ENCODE peak calls at places on chromosomes 4 and X, in ten cellular contexts. Z is A549; O is hepatocyte; G is lower leg skin; L is HL-60; R is HCT116; E is fibroblast of villous mesenchyme; A is CD8-positive, alpha-beta T cell; Y is fibroblast of lung; I is OCI-LY7. N is an unnamed sample.

GRCh38 chrX:138858438-138858837 is 146.9 kb upstream of the FGF13 start:
- DNase-seq in Z (no peak), E (peak), Y (peak), A (no peak), R (no peak), O (no peak), G (no peak), I (no peak), L (no peak), N (peak)

GRCh38 chrX:137118136-137118535 is 84.3 kb upstream of the GPR101 start:
- DNase-seq in Y (no peak), R (no peak), O (no peak), E (no peak), Z (no peak), I (no peak), L (no peak), G (no peak), A (no peak), N (no peak)

GRCh38 chrX:47529548-47529947 is 31.5 kb upstream of the ARAF start:
- DNase-seq in A (no peak), O (no peak), E (no peak), L (no peak), Y (no peak), I (no peak), Z (no peak), G (no peak), R (no peak), N (no peak)

GRCh38 chr4:168304744-168305459 is 13.7 kb downstream of the DDX60 start:
- DNase-seq in I (no peak), A (no peak), E (peak), Y (peak), O (no peak), R (no peak), L (no peak), Z (peak), G (no peak), N (peak)

GRCh38 chr4:77538574-77539157 is 67.0 kb upstream of the CXCL13 start:
- DNase-seq in E (peak), A (no peak), Y (peak), L (no peak), R (peak), I (no peak), G (no peak), O (peak), Z (peak), N (peak)

GRCh38 chr4:14667624-14668295 is 334.5 kb upstream of the CPEB2 start:
- DNase-seq in Z (no peak), L (no peak), Y (peak), I (no peak), R (no peak), A (no peak), O (peak), E (no peak), G (no peak), N (peak)

GRCh38 chr4:68324509-68325262 is 25.2 kb downstream of the YTHDC1 start:
- DNase-seq in Z (no peak), R (no peak), G (no peak), E (no peak), L (no peak), O (no peak), Y (no peak), A (no peak), I (no peak), N (no peak)

GRCh38 chr4:97300561-97300960 is 842.7 kb downstream of the STPG2 start:
- DNase-seq in Y (no peak), R (no peak), O (no peak), G (no peak), E (no peak), L (no peak), A (no peak), Z (no peak), I (no peak), N (no peak)

GRCh38 chrX:107823456-107823855 is 2.2 kb upstream of the MID2 start:
- DNase-seq in A (no peak), Z (no peak), G (no peak), L (no peak), O (no peak), R (no peak), E (peak), Y (peak), I (no peak), N (peak)

GRCh38 chr4:136725286-136726081 is 806.8 kb downstream of the PCDH18 start:
- DNase-seq in I (no peak), E (no peak), Y (peak), G (no peak), A (no peak), Z (no peak), O (no peak), R (no peak), L (no peak), N (peak)

GRCh38 chr4:21757281-21757680 is 191.3 kb downstream of the KCNIP4 start:
- DNase-seq in O (no peak), L (no peak), R (no peak), A (no peak), E (peak), Z (no peak), I (no peak), G (no peak), Y (no peak), N (no peak)

GRCh38 chr4:89267392-89267791 is 40.2 kb downstream of the GPRIN3 start:
- DNase-seq in E (no peak), Y (no peak), L (no peak), A (no peak), I (no peak), G (no peak), R (no peak), O (no peak), Z (no peak), N (no peak)

GRCh38 chrX:16436348-16437188 is 213.4 kb upstream of the S100G start:
- DNase-seq in Z (peak), A (peak), I (peak), O (peak), L (peak), R (peak), G (peak), E (peak), Y (peak), N (peak)

GRCh38 chr4:56976283-56976877 is 1.0 kb downstream of the NOA1 start:
- DNase-seq in Z (no peak), A (no peak), L (peak), I (peak), G (peak), O (no peak), E (peak), Y (no peak), R (no peak), N (no peak)

GRCh38 chr4:181777518-181777917 is 465.7 kb upstream of the TENM3 start:
- DNase-seq in I (no peak), G (no peak), E (no peak), Z (no peak), L (no peak), O (no peak), Y (no peak), A (no peak), R (no peak), N (no peak)

GRCh38 chr4:159290321-159291030 is 187.6 kb downstream of the RAPGEF2 start:
- DNase-seq in G (no peak), I (no peak), Z (no peak), R (no peak), A (no peak), L (no peak), O (no peak), Y (peak), E (peak), N (no peak)

GRCh38 chr4:20273793-20274192 is 22.1 kb downstream of the SLIT2 start:
- DNase-seq in G (no peak), O (no peak), Y (peak), L (no peak), Z (no peak), E (no peak), A (no peak), R (no peak), I (no peak), N (peak)

GRCh38 chrX:28133763-28134162 is 152.5 kb upstream of the DCAF8L1 start:
- DNase-seq in I (no peak), Y (no peak), A (no peak), G (no peak), L (no peak), R (no peak), Z (no peak), E (no peak), O (no peak), N (no peak)

GRCh38 chr4:10164877-10165283 is 48.3 kb upstream of the WDR1 start:
- DNase-seq in Y (peak), E (peak), O (peak), Z (peak), I (no peak), L (peak), A (no peak), G (no peak), R (peak), N (peak)

GRCh38 chr4:78059524-78059889 is 2.4 kb downstream of the FRAS1 start:
- DNase-seq in Y (peak), I (peak), G (no peak), E (peak), R (peak), L (peak), A (no peak), O (peak), Z (peak), N (peak)

GRCh38 chrX:134513091-134513490 is 53.1 kb downstream of the HPRT1 start:
- DNase-seq in E (no peak), I (no peak), L (no peak), O (no peak), G (no peak), A (no peak), Y (no peak), R (no peak), Z (no peak), N (peak)

GRCh38 chrX:23789386-23790146 is 6.6 kb downstream of the SAT1 start:
- DNase-seq in I (no peak), Y (no peak), E (no peak), R (no peak), L (peak), Z (no peak), G (no peak), O (no peak), A (no peak), N (no peak)

GRCh38 chrX:47632664-47633063 is 2.9 kb upstream of the CFP start:
- DNase-seq in R (no peak), A (no peak), G (no peak), Y (no peak), O (no peak), L (peak), Z (no peak), I (no peak), E (no peak), N (no peak)

GRCh38 chr4:139762715-139763114 is 97.1 kb downstream of the MGST2 start:
- DNase-seq in A (no peak), L (no peak), O (no peak), R (no peak), E (no peak), G (no peak), Z (no peak), I (no peak), Y (no peak), N (no peak)

GRCh38 chr4:8904666-8905065 is 33.0 kb upstream of the HMX1 start:
- DNase-seq in I (no peak), L (no peak), O (no peak), E (no peak), G (no peak), A (no peak), Z (no peak), Y (no peak), R (no peak), N (no peak)

GRCh38 chr4:139084425-139085093 is 69.0 kb downstream of the NOCT start:
- DNase-seq in O (no peak), Z (peak), Y (no peak), L (no peak), E (no peak), I (no peak), R (no peak), A (no peak), G (no peak), N (no peak)

GRCh38 chrX:134727363-134727762 is 69.1 kb upstream of the PLAC1 start:
- DNase-seq in L (no peak), G (no peak), Y (no peak), E (no peak), R (no peak), A (no peak), Z (peak), O (no peak), I (no peak), N (no peak)

GRCh38 chr4:80422727-80423404 is 87.3 kb downstream of the CFAP299 start:
- DNase-seq in L (no peak), E (no peak), I (no peak), O (no peak), R (no peak), A (no peak), Y (no peak), Z (no peak), G (no peak), N (no peak)

GRCh38 chrX:6968231-6968630 is 179.3 kb upstream of the STS start:
- DNase-seq in A (no peak), R (no peak), I (no peak), E (no peak), G (no peak), O (no peak), Y (peak), Z (no peak), L (no peak), N (peak)

GRCh38 chr4:139924782-139925181 is 229.2 kb downstream of the MAML3 start:
- DNase-seq in R (no peak), A (no peak), Y (no peak), E (no peak), O (no peak), I (no peak), Z (no peak), L (no peak), G (no peak), N (no peak)

GRCh38 chr4:74904509-74904908 is 28.4 kb upstream of the PARM1 start:
- DNase-seq in Y (no peak), A (no peak), L (no peak), I (no peak), O (no peak), E (no peak), R (no peak), Z (no peak), G (no peak), N (no peak)
- H3K4me3 ChIP-seq in Y (no peak), A (no peak), L (no peak), I (no peak), O (no peak), E (no peak), R (no peak), Z (no peak), G (no peak), N (no peak)

DNA sequence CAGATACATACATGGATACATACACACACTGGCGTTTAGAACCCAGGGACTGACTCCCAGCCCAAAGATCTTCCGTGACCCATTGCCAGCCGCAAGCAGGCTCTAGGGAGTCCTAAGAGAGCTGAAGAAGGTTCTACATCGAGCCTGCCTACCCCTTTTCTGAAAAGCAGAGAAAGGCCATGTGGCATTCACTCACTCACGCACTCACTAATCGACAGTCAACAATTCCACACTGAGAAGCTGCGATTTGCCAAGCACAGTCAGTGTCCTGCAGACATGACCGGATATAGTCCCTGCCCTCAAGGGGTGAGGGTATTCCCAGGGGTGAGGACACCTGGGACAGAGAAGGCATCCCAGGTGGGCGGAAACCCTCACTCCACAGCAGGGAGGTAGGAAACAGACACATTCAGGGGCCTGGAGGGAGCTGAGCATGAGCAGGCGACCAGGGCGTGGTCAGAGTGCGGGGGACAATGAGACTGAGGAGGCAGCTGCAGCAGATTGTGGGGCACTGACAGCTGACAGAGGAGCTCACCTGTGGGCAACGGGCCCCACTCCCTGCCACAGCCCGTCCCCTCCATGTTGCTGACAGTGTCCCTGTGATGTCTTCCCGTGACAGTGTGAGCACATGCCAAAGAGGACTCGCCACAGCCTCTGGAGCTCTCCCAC is 13.2 kb upstream of the MAN2B2 start:
- DNase-seq in A (no peak), R (no peak), Z (no peak), E (no peak), O (no peak), G (no peak), I (no peak), L (no peak), Y (no peak), N (no peak)
- TF ChIP-seq CTCF in A (no peak), R (no peak), Z (no peak), E (no peak), O (no peak), G (no peak), I (no peak), L (no peak), Y (no peak), N (no peak)

DNA sequence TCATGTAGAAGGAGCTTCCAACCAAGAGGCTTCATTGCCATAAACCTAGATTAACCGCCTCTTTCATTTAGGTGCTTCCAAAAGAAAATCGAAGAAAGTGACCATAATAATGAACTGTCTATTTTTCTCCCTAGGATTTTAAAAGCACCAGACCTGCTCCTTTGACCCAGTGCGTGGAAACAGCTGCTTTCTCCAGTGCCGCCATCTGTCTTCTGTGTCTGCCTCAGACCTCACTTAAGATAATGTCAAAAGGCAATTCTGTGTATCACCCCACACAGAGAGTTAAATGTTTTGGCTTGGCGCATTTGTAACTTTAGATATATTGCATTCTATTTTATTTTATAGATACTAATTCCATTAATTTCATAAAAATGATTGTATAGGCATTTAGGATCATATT is 43.6 kb downstream of the SPATA18 start:
- DNase-seq in Y (no peak), I (no peak), A (no peak), G (no peak), O (no peak), E (no peak), R (no peak), L (no peak), Z (no peak), N (no peak)
- H3K4me3 ChIP-seq in Y (no peak), I (no peak), A (no peak), G (no peak), O (no peak), E (no peak), R (no peak), L (no peak), Z (no peak), N (no peak)

GRCh38 chrX:110208092-110208491 is 109.8 kb downstream of the AMMECR1 start:
- DNase-seq in A (no peak), L (no peak), G (no peak), Y (no peak), E (no peak), O (no peak), R (no peak), Z (no peak), I (no peak), N (no peak)

GRCh38 chrX:110210417-110211139 is 107.3 kb downstream of the AMMECR1 start:
- DNase-seq in R (peak), L (no peak), A (no peak), O (no peak), I (no peak), Z (peak), E (peak), Y (peak), G (no peak), N (peak)

GRCh38 chrX:110212299-110212698 is 105.6 kb downstream of the AMMECR1 start:
- DNase-seq in E (no peak), L (no peak), A (no peak), R (no peak), G (no peak), Y (no peak), I (no peak), O (no peak), Z (peak), N (no peak)

GRCh38 chrX:110213183-110213582 is 104.7 kb downstream of the AMMECR1 start:
- DNase-seq in G (no peak), R (no peak), O (no peak), E (no peak), A (no peak), Z (no peak), I (no peak), Y (no peak), L (no peak), N (no peak)

GRCh38 chrX:110211340-110211739 is 106.5 kb downstream of the AMMECR1 start:
- DNase-seq in E (no peak), L (no peak), R (no peak), G (no peak), Y (no peak), O (no peak), I (no peak), Z (no peak), A (no peak), N (no peak)
- TF ChIP-seq CTCF in E (no peak), L (no peak), R (no peak), G (no peak), Y (no peak), O (no peak), I (no peak), Z (no peak), A (no peak), N (no peak)

DNA sequence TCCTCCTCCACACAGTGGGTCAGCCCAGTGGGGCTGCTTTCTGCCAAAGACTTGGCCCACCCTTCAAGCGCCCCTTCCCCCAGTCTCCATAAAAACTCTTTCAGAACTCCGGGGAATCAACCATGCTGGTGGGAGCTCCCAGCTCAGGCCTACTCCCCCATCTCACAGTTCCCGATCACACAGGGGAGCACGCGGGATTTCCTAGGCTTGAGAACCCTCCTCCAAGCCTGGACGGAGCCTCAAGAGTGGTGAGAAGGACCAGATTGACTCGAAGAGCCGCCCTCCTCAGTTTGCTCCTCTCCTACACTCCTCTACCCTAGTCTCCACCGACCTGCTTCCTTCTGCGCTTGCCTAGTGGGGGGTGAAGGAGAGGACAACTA is 77.4 kb downstream of the RLIM start:
- DNase-seq in Y (peak), A (no peak), Z (no peak), I (no peak), E (peak), G (no peak), L (no peak), O (peak), R (no peak), N (peak)
- H3K4me3 ChIP-seq in Y (peak), A (peak), Z (no peak), I (no peak), E (peak), G (peak), L (no peak), O (peak), R (no peak), N (peak)

GRCh38 chr4:122759639-122760310 is 27.3 kb downstream of the BBS12 start:
- DNase-seq in E (no peak), R (no peak), I (no peak), Z (no peak), A (no peak), Y (no peak), L (no peak), O (no peak), G (no peak), N (peak)
- TF ChIP-seq CTCF in E (peak), R (peak), I (peak), Z (peak), A (no peak), Y (peak), L (no peak), O (peak), G (no peak), N (peak)

GRCh38 chr4:165332502-165332901 is 5.0 kb downstream of the MSMO1 start:
- DNase-seq in O (no peak), Z (no peak), A (no peak), E (no peak), Y (no peak), I (no peak), R (no peak), L (no peak), G (no peak), N (no peak)
- H3K4me3 ChIP-seq in O (peak), Z (no peak), A (no peak), E (peak), Y (peak), I (peak), R (no peak), L (peak), G (no peak), N (no peak)

N was measured in astrocyte of the spinal cord.